ENCODE peak calls at places on chromosomes 11 and 22, in five cellular contexts. M, E, V, X and G are unnamed samples. For H3K4me1, the result is how much of the 10 kb centered on the place peaks cover.

GRCh38 chr22:20517422-20517821 is 10.0 kb downstream of the MED15 start:
- DNase-seq in E (no peak), V (no peak), M (no peak), X (no peak), G (peak)

GRCh38 chr11:61922539-61922938 is 5.2 kb upstream of the RAB3IL1 start:
- DNase-seq in E (peak), X (no peak), M (no peak), V (no peak), G (no peak)

GRCh38 chr11:120403966-120404365 is 67.8 kb downstream of the ARHGEF12 start:
- DNase-seq in M (no peak), X (no peak), E (no peak), V (no peak), G (no peak)

GRCh38 chr11:118618115-118618990 is 10.9 kb downstream of the PHLDB1 start:
- DNase-seq in V (no peak), X (no peak), E (no peak), M (no peak), G (peak)

GRCh38 chr11:76626921-76627391 is 43.6 kb downstream of the LRRC32 start:
- DNase-seq in V (no peak), M (no peak), E (no peak), X (no peak), G (no peak)

GRCh38 chr11:12798609-12799011 is 124.4 kb downstream of the TEAD1 start:
- DNase-seq in V (no peak), X (no peak), M (no peak), E (no peak), G (no peak)

GRCh38 chr11:47378011-47378835 is at the start of gene SPI1:
- DNase-seq in M (no peak), E (peak), X (no peak), V (no peak), G (no peak)

GRCh38 chr11:26228778-26229177 is 103.2 kb upstream of the ANO3 start:
- DNase-seq in M (no peak), V (no peak), E (no peak), X (no peak), G (peak)

GRCh38 chr11:72962084-72962483 is 147.9 kb downstream of the ATG16L2 start:
- DNase-seq in X (no peak), E (no peak), V (no peak), M (no peak), G (no peak)

GRCh38 chr22:32389685-32390084 is 22.4 kb downstream of the RTCB start:
- DNase-seq in V (no peak), M (no peak), E (peak), X (no peak), G (peak)

GRCh38 chr22:27747396-27748256 is 53.9 kb downstream of the MN1 start:
- DNase-seq in X (no peak), M (no peak), E (peak), V (no peak), G (no peak)

GRCh38 chr11:61679893-61680621 is at the start of gene DAGLA:
- DNase-seq in M (peak), V (no peak), E (peak), X (peak), G (peak)

GRCh38 chr22:21624880-21625791 is 4.7 kb downstream of the YDJC start:
- DNase-seq in V (no peak), E (peak), X (no peak), M (no peak), G (no peak)
- H3K27ac ChIP-seq in V (no peak), E (peak), X (no peak), M (no peak), G (no peak)

GRCh38 chr11:64459609-64460008 is 100.6 kb downstream of the RPS6KA4 start:
- DNase-seq in M (no peak), X (no peak), E (no peak), V (no peak), G (no peak)

GRCh38 chr11:64457416-64458010 is 98.6 kb downstream of the RPS6KA4 start:
- DNase-seq in E (no peak), V (no peak), M (no peak), X (no peak), G (no peak)

GRCh38 chr11:64455436-64456261 is 96.7 kb downstream of the RPS6KA4 start:
- DNase-seq in X (no peak), V (no peak), M (no peak), E (no peak), G (no peak)

GRCh38 chr11:64459016-64459415 is 100.1 kb downstream of the RPS6KA4 start:
- DNase-seq in E (no peak), M (no peak), V (no peak), X (no peak), G (no peak)

GRCh38 chr11:64456509-64457320 is 97.8 kb downstream of the RPS6KA4 start:
- DNase-seq in X (no peak), M (no peak), E (no peak), V (no peak), G (no peak)
- TF ChIP-seq JUN in X (no peak), M (no peak), E (no peak), V (no peak), G (no peak)

DNA sequence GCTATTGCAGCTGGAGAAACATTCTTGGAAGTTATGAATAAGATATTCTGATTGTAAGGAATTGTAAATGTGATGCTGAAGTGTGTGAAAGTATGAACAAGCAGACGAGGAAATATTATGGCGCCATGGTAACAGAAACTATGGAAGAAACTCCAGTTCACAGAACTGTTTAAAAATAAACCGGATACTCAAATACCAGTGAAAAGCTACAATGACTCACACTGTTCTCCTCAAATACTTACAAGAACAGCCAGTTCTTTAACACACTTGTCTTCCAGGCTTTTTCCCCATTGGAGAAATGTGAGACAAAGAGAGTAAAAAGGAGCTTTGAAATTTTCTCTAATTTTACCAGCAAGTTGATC is 76.7 kb upstream of the ARFGAP3 start:
- DNase-seq in X (peak), M (peak), V (no peak), E (no peak), G (peak)
- H3K4me1 ChIP-seq in X (half or more), M (half or more), V (under half), E (under half), G (under half)

GRCh38 chr11:81255905-81256304 is 1477.8 kb downstream of the FAM181B start:
- DNase-seq in M (no peak), X (no peak), V (no peak), E (no peak), G (no peak)

GRCh38 chr11:81253226-81253625 is 1480.4 kb downstream of the FAM181B start:
- DNase-seq in V (no peak), X (no peak), E (no peak), M (no peak), G (no peak)
- H3K27ac ChIP-seq in V (no peak), X (no peak), E (no peak), M (no peak), G (no peak)

DNA sequence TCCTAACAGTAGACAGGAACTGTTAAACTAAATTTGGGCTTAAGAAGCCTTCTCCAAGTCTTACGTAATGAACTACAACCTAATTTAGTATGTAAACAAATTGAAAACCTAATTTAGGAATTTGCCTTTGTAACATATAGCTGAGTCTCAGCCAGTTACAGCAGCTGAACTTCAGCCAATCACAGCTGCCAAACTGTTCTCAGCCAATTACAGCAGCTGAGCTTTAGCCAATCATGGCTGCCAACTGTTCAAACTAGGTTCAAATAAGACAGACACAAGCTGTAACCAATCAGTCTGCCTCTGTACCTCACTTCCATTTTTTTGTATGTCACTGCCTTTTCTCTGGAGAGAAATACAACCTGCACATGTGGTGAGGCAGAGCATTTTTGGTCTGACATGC is 95.0 kb upstream of the CD44 start:
- DNase-seq in M (no peak), X (no peak), V (no peak), E (no peak), G (no peak)
- TF ChIP-seq JUN in M (no peak), X (no peak), V (no peak), E (no peak), G (no peak)

GRCh38 chr22:49820984-49821383 is 6.7 kb downstream of the BRD1 start:
- DNase-seq in V (no peak), X (no peak), E (no peak), M (no peak), G (no peak)
- H3K4me1 ChIP-seq in V (under half), X (under half), E (under half), M (under half), G (under half)

DNA sequence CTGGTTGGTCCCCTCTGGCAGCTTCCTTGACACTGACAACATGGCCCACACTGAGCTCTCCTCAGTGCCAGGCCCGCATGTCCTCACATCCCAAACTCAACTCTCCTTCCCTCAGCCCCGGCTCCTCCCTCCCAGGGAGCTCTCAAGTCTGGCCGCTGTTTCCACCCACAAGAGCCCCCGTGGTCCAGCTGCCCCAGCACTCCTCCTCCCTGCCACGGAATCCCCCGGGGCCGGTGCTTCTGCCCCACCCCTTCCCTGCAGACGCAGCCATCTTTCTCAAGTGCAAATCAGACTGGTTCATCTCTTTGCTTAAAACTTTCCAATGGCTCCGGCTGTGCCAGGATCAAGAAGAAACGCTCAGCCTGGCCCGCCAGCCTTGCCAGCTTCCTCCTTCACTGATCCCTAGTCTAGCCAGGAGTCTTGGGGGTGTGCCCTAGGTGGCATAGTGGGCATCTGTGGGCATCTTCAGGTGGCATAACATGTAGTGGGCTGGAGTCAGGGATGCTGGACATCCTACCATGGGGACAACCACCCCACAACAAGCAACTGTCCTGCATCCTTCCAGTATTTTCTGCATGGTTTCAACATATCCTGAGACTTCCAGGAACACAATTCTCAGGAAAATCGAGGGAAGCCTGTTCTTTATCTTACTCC is 22.3 kb upstream of the RASL10A start:
- DNase-seq in X (no peak), E (no peak), M (no peak), V (no peak), G (no peak)
- H3K27ac ChIP-seq in X (no peak), E (no peak), M (no peak), V (no peak), G (no peak)